ENCODE peak calls at places on chromosomes 2 and 18, in ten cellular contexts. D, Z, H, T, I, L, P, M, G and Q are unnamed samples.

GRCh38 chr2:9057939-9058761 is 54.7 kb upstream of the MBOAT2 start:
- DNase-seq in D (no peak), Z (no peak), H (peak; percentile 84), T (peak; percentile 90), I (no peak), L (no peak), P (peak; percentile 96), M (peak; percentile 67), G (peak; percentile 88), Q (no peak)

GRCh38 chr2:12119841-12120240 is 373.4 kb downstream of the LPIN1 start:
- DNase-seq in D (no peak), Z (no peak), H (no peak), T (peak; percentile 26), I (no peak), L (no peak), P (no peak), M (peak; percentile 14), G (peak; percentile 33), Q (no peak)

GRCh38 chr2:238938460-238939055 is 90.7 kb downstream of the TWIST2 start:
- DNase-seq in D (peak; percentile 59), Z (peak; percentile 1), H (no peak), T (peak; percentile 93), I (peak; percentile 17), L (peak; percentile 77), P (no peak), M (peak; percentile 99), G (peak; percentile 90), Q (no peak)

GRCh38 chr2:238970553-238971081 is 122.7 kb downstream of the TWIST2 start:
- DNase-seq in D (peak; percentile 51), Z (peak; percentile 81), H (peak; percentile 33), T (peak; percentile 67), I (peak; percentile 89), L (peak; percentile 77), P (peak; percentile 67), M (no peak), G (peak; percentile 72), Q (peak; percentile 78)

GRCh38 chr18:36314754-36315153 is 17.2 kb downstream of the FHOD3 start:
- DNase-seq in D (no peak), Z (no peak), H (no peak), T (peak; percentile 95), I (peak; percentile 3), L (no peak), P (peak; percentile 89), M (peak; percentile 70), G (peak; percentile 61), Q (no peak)

GRCh38 chr2:120515759-120516295 is 169.9 kb downstream of the INHBB start:
- DNase-seq in D (no peak), Z (no peak), H (no peak), T (peak; percentile 12), I (no peak), L (no peak), P (no peak), M (no peak), G (no peak), Q (no peak)

GRCh38 chr2:108906403-108907077 is 82.5 kb downstream of the EDAR start:
- DNase-seq in D (no peak), Z (no peak), H (no peak), T (no peak), I (peak; percentile 19), L (no peak), P (no peak), M (no peak), G (no peak), Q (no peak)

GRCh38 chr2:59206361-59206760 is 965.2 kb upstream of the FANCL start:
- DNase-seq in D (no peak), Z (no peak), H (no peak), T (no peak), I (no peak), L (no peak), P (no peak), M (no peak), G (no peak), Q (no peak)

GRCh38 chr2:60553992-60554648 is 666 bp upstream of the BCL11A start:
- DNase-seq in D (peak; percentile 60), Z (peak; percentile 70), H (no peak), T (peak; percentile 28), I (peak; percentile 61), L (peak; percentile 21), P (peak; percentile 30), M (no peak), G (peak; percentile 45), Q (peak; percentile 64)

GRCh38 chr2:96918754-96919550 is 49.1 kb upstream of the SEMA4C start:
- DNase-seq in D (no peak), Z (no peak), H (no peak), T (no peak), I (no peak), L (no peak), P (no peak), M (no peak), G (no peak), Q (no peak)

GRCh38 chr18:48460929-48461583 is 51.9 kb upstream of the ZBTB7C start:
- DNase-seq in D (no peak), Z (no peak), H (no peak), T (peak; percentile 71), I (no peak), L (no peak), P (no peak), M (no peak), G (no peak), Q (no peak)

GRCh38 chr18:42426496-42427015 is 471.5 kb downstream of the PIK3C3 start:
- DNase-seq in D (no peak), Z (no peak), H (no peak), T (no peak), I (no peak), L (no peak), P (no peak), M (no peak), G (peak; percentile 14), Q (no peak)

GRCh38 chr2:56170988-56171387 is 12.8 kb upstream of the CCDC85A start:
- DNase-seq in D (no peak), Z (no peak), H (no peak), T (no peak), I (no peak), L (no peak), P (no peak), M (no peak), G (no peak), Q (no peak)

GRCh38 chr2:204796581-204796980 is 251.3 kb downstream of the PARD3B start:
- DNase-seq in D (no peak), Z (no peak), H (no peak), T (no peak), I (no peak), L (no peak), P (no peak), M (no peak), G (no peak), Q (no peak)

GRCh38 chr18:23438608-23439366 is 14.3 kb upstream of the RIOK3 start:
- DNase-seq in D (no peak), Z (no peak), H (no peak), T (no peak), I (no peak), L (no peak), P (no peak), M (no peak), G (no peak), Q (no peak)

GRCh38 chr2:96315400-96316071 is 9.6 kb upstream of the ITPRIPL1 start:
- DNase-seq in D (peak; percentile 16), Z (no peak), H (no peak), T (peak; percentile 66), I (no peak), L (no peak), P (peak; percentile 80), M (no peak), G (peak; percentile 64), Q (no peak)

GRCh38 chr2:221517362-221518121 is 54.6 kb downstream of the EPHA4 start:
- DNase-seq in D (peak; percentile 64), Z (no peak), H (peak; percentile 8), T (peak; percentile 28), I (no peak), L (no peak), P (no peak), M (peak; percentile 37), G (peak; percentile 11), Q (no peak)

GRCh38 chr18:74796928-74797576 is 199.4 kb downstream of the ZNF407 start:
- DNase-seq in D (no peak), Z (no peak), H (peak; percentile 8), T (peak; percentile 50), I (no peak), L (peak; percentile 8), P (peak; percentile 61), M (no peak), G (peak; percentile 4), Q (no peak)

GRCh38 chr2:26615336-26616031 is 25.7 kb downstream of the CIB4 start:
- DNase-seq in D (no peak), Z (no peak), H (peak; percentile 29), T (no peak), I (peak; percentile 76), L (no peak), P (no peak), M (no peak), G (peak; percentile 56), Q (no peak)

GRCh38 chr2:123380536-123380935 is 644.6 kb upstream of the CNTNAP5 start:
- DNase-seq in D (no peak), Z (no peak), H (no peak), T (peak; percentile 66), I (no peak), L (no peak), P (peak; percentile 0), M (no peak), G (no peak), Q (peak; percentile 12)
- TF ChIP-seq CTCF in D (no peak), Z (no peak), H (no peak), T (no peak), I (no peak), L (no peak), P (no peak), M (no peak), G (no peak), Q (no peak)

GRCh38 chr2:187842978-187843847 is 289.0 kb upstream of the TFPI start:
- DNase-seq in D (no peak), Z (peak; percentile 19), H (peak; percentile 53), T (peak; percentile 82), I (no peak), L (peak; percentile 25), P (peak; percentile 92), M (peak; percentile 48), G (peak; percentile 74), Q (peak; percentile 36)
- TF ChIP-seq CTCF in D (peak; percentile 26), Z (peak; percentile 79), H (peak; percentile 54), T (peak; percentile 62), I (peak; percentile 91), L (peak; percentile 48), P (peak; percentile 63), M (peak; percentile 60), G (peak; percentile 56), Q (peak; percentile 63)

GRCh38 chr18:71849407-71849806 is 694.7 kb downstream of the CBLN2 start:
- DNase-seq in D (no peak), Z (no peak), H (no peak), T (no peak), I (peak; percentile 31), L (no peak), P (no peak), M (no peak), G (no peak), Q (peak; percentile 4)
- TF ChIP-seq CTCF in D (no peak), Z (no peak), H (no peak), T (no peak), I (peak; percentile 43), L (no peak), P (peak; percentile 17), M (no peak), G (no peak), Q (no peak)

DNA sequence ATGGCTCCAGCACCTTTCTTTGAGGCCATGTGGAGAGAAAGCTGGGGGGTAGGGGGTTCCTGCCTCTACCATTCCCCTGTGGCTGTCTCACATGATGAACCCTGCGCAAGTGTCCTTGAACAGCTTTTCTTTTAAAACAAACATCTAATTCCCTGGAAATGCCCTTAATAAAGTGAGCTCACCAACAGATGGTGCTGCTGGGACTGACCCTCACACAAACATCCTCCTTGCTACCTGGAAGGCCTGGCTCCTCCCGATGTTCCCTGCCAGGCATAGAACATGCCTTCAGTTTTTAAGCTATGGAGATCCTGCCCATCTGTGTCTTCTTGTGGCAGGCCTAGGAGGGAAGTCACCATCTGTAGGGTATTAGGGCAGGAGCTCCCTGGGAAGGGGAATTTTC is 60.7 kb upstream of the GATA6 start:
- DNase-seq in D (no peak), Z (no peak), H (peak; percentile 7), T (peak; percentile 29), I (peak; percentile 42), L (no peak), P (peak; percentile 39), M (no peak), G (peak; percentile 25), Q (no peak)
- TF ChIP-seq CTCF in D (no peak), Z (no peak), H (peak; percentile 36), T (peak; percentile 26), I (peak; percentile 52), L (no peak), P (peak; percentile 47), M (peak; percentile 2), G (no peak), Q (no peak)